ENCODE peak calls at places on chromosomes 5 and 9, in four cellular contexts. One of them, this sample, is unnamed.

GRCh38 chr9:686381-686813 is 155.1 kb upstream of the DMRT1 start:
- DNase-seq in activated T-helper 1 cell treated with Interleukin-2 at 50 U/mL for 16 hours: no peak
- DNase-seq in foreskin melanocyte: no peak
- DNase-seq in activated naive CD4-positive, alpha-beta T cell treated with anti-CD3 and anti-CD28 coated beads for 36 hours: no peak
- DNase-seq in this sample: peak; percentile 78

GRCh38 chr5:134125195-134126015 is 10.9 kb downstream of the TCF7 start:
- DNase-seq in activated T-helper 1 cell treated with Interleukin-2 at 50 U/mL for 16 hours: no peak
- DNase-seq in foreskin melanocyte: no peak
- DNase-seq in activated naive CD4-positive, alpha-beta T cell treated with anti-CD3 and anti-CD28 coated beads for 36 hours: no peak
- DNase-seq in this sample: no peak

GRCh38 chr5:119365847-119366536 is 10.2 kb downstream of the TNFAIP8 start:
- DNase-seq in activated naive CD4-positive, alpha-beta T cell treated with anti-CD3 and anti-CD28 coated beads for 36 hours: no peak
- DNase-seq in activated T-helper 1 cell treated with Interleukin-2 at 50 U/mL for 16 hours: no peak
- DNase-seq in foreskin melanocyte: no peak
- DNase-seq in this sample: no peak

GRCh38 chr5:124902097-124902821 is 155.8 kb upstream of the ZNF608 start:
- DNase-seq in activated naive CD4-positive, alpha-beta T cell treated with anti-CD3 and anti-CD28 coated beads for 36 hours: peak; percentile 5
- DNase-seq in foreskin melanocyte: peak; percentile 67
- DNase-seq in activated T-helper 1 cell treated with Interleukin-2 at 50 U/mL for 16 hours: no peak
- DNase-seq in this sample: no peak

GRCh38 chr9:26710008-26710407 is 182.6 kb downstream of the CAAP1 start:
- DNase-seq in foreskin melanocyte: no peak
- DNase-seq in activated T-helper 1 cell treated with Interleukin-2 at 50 U/mL for 16 hours: no peak
- DNase-seq in activated naive CD4-positive, alpha-beta T cell treated with anti-CD3 and anti-CD28 coated beads for 36 hours: no peak
- DNase-seq in this sample: no peak

GRCh38 chr5:321233-321725 is at the start of gene AHRR:
- DNase-seq in foreskin melanocyte: no peak
- DNase-seq in activated naive CD4-positive, alpha-beta T cell treated with anti-CD3 and anti-CD28 coated beads for 36 hours: peak; percentile 51
- DNase-seq in activated T-helper 1 cell treated with Interleukin-2 at 50 U/mL for 16 hours: no peak
- DNase-seq in this sample: peak; percentile 56

GRCh38 chr5:119385136-119386128 is 29.6 kb downstream of the TNFAIP8 start:
- DNase-seq in activated naive CD4-positive, alpha-beta T cell treated with anti-CD3 and anti-CD28 coated beads for 36 hours: no peak
- DNase-seq in foreskin melanocyte: no peak
- DNase-seq in activated T-helper 1 cell treated with Interleukin-2 at 50 U/mL for 16 hours: no peak
- DNase-seq in this sample: no peak

GRCh38 chr5:179612577-179613459 is 10.7 kb downstream of the HNRNPH1 start:
- DNase-seq in activated T-helper 1 cell treated with Interleukin-2 at 50 U/mL for 16 hours: no peak
- DNase-seq in foreskin melanocyte: no peak
- DNase-seq in activated naive CD4-positive, alpha-beta T cell treated with anti-CD3 and anti-CD28 coated beads for 36 hours: no peak
- DNase-seq in this sample: peak; percentile 36

GRCh38 chr5:142841511-142842255 is 71.5 kb downstream of the ARHGAP26 start:
- DNase-seq in activated naive CD4-positive, alpha-beta T cell treated with anti-CD3 and anti-CD28 coated beads for 36 hours: no peak
- DNase-seq in foreskin melanocyte: no peak
- DNase-seq in activated T-helper 1 cell treated with Interleukin-2 at 50 U/mL for 16 hours: no peak
- DNase-seq in this sample: peak; percentile 88

GRCh38 chr5:111730659-111731382 is 26.2 kb downstream of the NREP start:
- DNase-seq in activated T-helper 1 cell treated with Interleukin-2 at 50 U/mL for 16 hours: no peak
- DNase-seq in activated naive CD4-positive, alpha-beta T cell treated with anti-CD3 and anti-CD28 coated beads for 36 hours: no peak
- DNase-seq in foreskin melanocyte: no peak
- DNase-seq in this sample: no peak

This sample was measured in trophoblast cell.